ENCODE peak calls at places on chromosomes 13 and 19, in nine cellular contexts. W is Peyer's patch, F is transverse colon, O is stomach, Y is uterus, P is adrenal gland, T is IMR-90, R is endothelial cell of umbilical vein, L is erythroblast. Z is an unnamed sample.

GRCh38 chr13:44735806-44736205 is 159.7 kb upstream of the TSC22D1 start:
- DNase-seq in W (no peak), R (no peak), F (no peak), Y (no peak), T (no peak), P (no peak), L (no peak), O (peak), Z (no peak)

GRCh38 chr13:99191336-99191899 is 9.2 kb upstream of the UBAC2 start:
- DNase-seq in T (no peak), Y (no peak), F (no peak), W (no peak), O (no peak), R (no peak), L (no peak), P (no peak), Z (no peak)

GRCh38 chr13:114067381-114067885 is 65.0 kb downstream of the RASA3 start:
- DNase-seq in O (no peak), P (no peak), T (peak), R (no peak), F (no peak), L (no peak), W (no peak), Y (no peak), Z (no peak)

GRCh38 chr13:31947105-31947504 is 84.5 kb upstream of the FRY start:
- DNase-seq in W (no peak), L (no peak), T (no peak), R (no peak), P (no peak), Y (no peak), F (no peak), O (no peak), Z (no peak)

GRCh38 chr19:14433454-14434156 is 499 bp downstream of the PKN1 start:
- DNase-seq in O (peak), P (no peak), F (peak), W (peak), R (peak), T (no peak), Y (peak), L (peak), Z (no peak)

GRCh38 chr13:112716841-112717520 is 27.1 kb downstream of the ATP11A start:
- DNase-seq in Y (no peak), R (no peak), L (no peak), P (no peak), T (no peak), O (no peak), F (no peak), W (no peak), Z (no peak)

GRCh38 chr19:6423499-6424189 is 967 bp downstream of the KHSRP start:
- DNase-seq in W (no peak), L (peak), R (peak), Y (peak), F (peak), P (peak), T (peak), O (no peak), Z (peak)

GRCh38 chr13:46588019-46588418 is 35.0 kb downstream of the LRCH1 start:
- DNase-seq in L (no peak), P (no peak), Y (no peak), T (no peak), F (no peak), W (no peak), O (no peak), R (no peak), Z (no peak)

GRCh38 chr19:49290517-49290916 is 34.5 kb downstream of the SLC6A16 start:
- DNase-seq in Y (no peak), T (no peak), P (no peak), W (no peak), L (no peak), F (no peak), R (no peak), O (no peak), Z (no peak)

GRCh38 chr19:58554494-58555368 is at the start of gene CHMP2A:
- DNase-seq in Y (peak), T (peak), F (peak), W (peak), L (no peak), R (peak), O (peak), P (peak), Z (peak)

GRCh38 chr19:43767818-43768217 is 13.0 kb downstream of the KCNN4 start:
- DNase-seq in L (no peak), P (no peak), F (no peak), W (no peak), R (no peak), O (no peak), T (no peak), Y (no peak), Z (no peak)

GRCh38 chr13:92838786-92839185 is 387.8 kb upstream of the GPC6 start:
- DNase-seq in W (no peak), L (no peak), T (peak), R (no peak), P (no peak), O (no peak), F (no peak), Y (no peak), Z (peak)

GRCh38 chr13:63012016-63012415 is 1596.4 kb upstream of the PCDH20 start:
- DNase-seq in Y (no peak), L (no peak), O (no peak), R (no peak), T (no peak), W (no peak), P (no peak), F (no peak), Z (no peak)

GRCh38 chr13:27147530-27148170 is 24.0 kb downstream of the USP12 start:
- DNase-seq in O (no peak), P (no peak), F (no peak), L (no peak), Y (no peak), T (peak), W (no peak), R (no peak), Z (no peak)

GRCh38 chr13:97003071-97003470 is 8.8 kb upstream of the OXGR1 start:
- DNase-seq in T (no peak), Y (no peak), L (no peak), O (no peak), P (no peak), F (no peak), W (no peak), R (no peak), Z (no peak)

GRCh38 chr19:661427-662196 is 1.4 kb downstream of the RNF126 start:
- DNase-seq in O (peak), W (peak), P (peak), Y (no peak), F (peak), L (peak), T (no peak), R (no peak), Z (no peak)

GRCh38 chr19:45160870-45161714 is at the start of gene NKPD1:
- DNase-seq in O (peak), W (no peak), L (no peak), R (no peak), P (no peak), T (no peak), F (peak), Y (no peak), Z (no peak)

GRCh38 chr19:33344210-33344609 is 29.3 kb upstream of the CEBPG start:
- DNase-seq in P (no peak), O (no peak), T (no peak), F (no peak), W (no peak), Y (peak), R (no peak), L (no peak), Z (no peak)

GRCh38 chr13:32530841-32531253 is 7.7 kb downstream of the N4BP2L2 start:
- DNase-seq in P (peak), O (no peak), L (peak), T (peak), W (no peak), R (peak), Y (no peak), F (no peak), Z (no peak)

GRCh38 chr13:33090755-33091454 is 74.7 kb downstream of the KL start:
- DNase-seq in O (no peak), R (peak), T (no peak), Y (no peak), W (no peak), F (no peak), L (no peak), P (no peak), Z (no peak)

GRCh38 chr13:43058318-43058674 is 34.9 kb downstream of the DNAJC15 start:
- DNase-seq in R (no peak), L (no peak), F (peak), P (peak), W (peak), T (peak), O (no peak), Y (no peak), Z (peak)

GRCh38 chr19:17125052-17125727 is 49.6 kb downstream of the MYO9B start:
- DNase-seq in Y (no peak), T (peak), L (no peak), F (no peak), W (no peak), R (no peak), P (no peak), O (no peak), Z (no peak)

GRCh38 chr19:33393286-33394005 is 19.9 kb downstream of the CEBPG start:
- DNase-seq in W (peak), Y (peak), L (no peak), T (no peak), O (no peak), R (no peak), P (no peak), F (no peak), Z (no peak)

GRCh38 chr19:48393559-48394330 is at the start of gene GRIN2D:
- DNase-seq in Y (no peak), P (no peak), F (peak), O (no peak), W (no peak), L (no peak), R (peak), T (peak), Z (no peak)

GRCh38 chr13:33490461-33491327 is 205.1 kb upstream of the STARD13 start:
- DNase-seq in W (no peak), P (no peak), Y (no peak), F (no peak), T (no peak), O (no peak), L (no peak), R (peak), Z (no peak)

GRCh38 chr13:74641586-74641985 is 507.4 kb upstream of the KLF12 start:
- DNase-seq in Y (no peak), F (no peak), L (no peak), W (no peak), P (no peak), T (peak), R (no peak), O (no peak), Z (no peak)

GRCh38 chr13:91126806-91127205 is 220.7 kb upstream of the MIR17HG start:
- DNase-seq in W (no peak), O (no peak), L (no peak), F (no peak), T (no peak), R (no peak), P (no peak), Y (no peak), Z (no peak)

GRCh38 chr19:52336976-52337375 is 933 bp downstream of the ZNF610 start:
- DNase-seq in Y (no peak), L (no peak), R (no peak), F (no peak), W (no peak), T (peak), P (no peak), O (no peak), Z (no peak)

GRCh38 chr19:35863018-35863417 is 5.4 kb upstream of the APLP1 start:
- DNase-seq in F (no peak), W (no peak), P (no peak), L (no peak), R (no peak), O (no peak), Y (no peak), T (no peak), Z (no peak)

GRCh38 chr19:48123907-48124675 is 13.5 kb upstream of the PLA2G4C start:
- DNase-seq in R (peak), L (no peak), Y (no peak), W (no peak), P (no peak), O (no peak), F (no peak), T (peak), Z (peak)

GRCh38 chr13:99662678-99663077 is 161.4 kb downstream of the TM9SF2 start:
- DNase-seq in Y (no peak), T (no peak), F (no peak), W (no peak), O (no peak), L (no peak), P (no peak), R (no peak), Z (no peak)

GRCh38 chr13:20192470-20193141 is at the start of gene GJB2:
- DNase-seq in R (no peak), Y (no peak), O (peak), T (no peak), F (peak), W (peak), P (no peak), L (no peak), Z (no peak)

GRCh38 chr19:2237869-2238153 is 1.2 kb downstream of the SF3A2 start:
- DNase-seq in W (no peak), P (no peak), O (no peak), R (no peak), T (no peak), L (no peak), Y (no peak), F (no peak), Z (no peak)

GRCh38 chr19:2235396-2236284 is 489 bp downstream of the PLEKHJ1 start:
- DNase-seq in F (peak), T (no peak), W (peak), R (no peak), P (peak), L (no peak), O (peak), Y (no peak), Z (no peak)

GRCh38 chr19:2235026-2235395 is 1.1 kb downstream of the PLEKHJ1 start:
- DNase-seq in F (no peak), P (no peak), Y (no peak), T (no peak), W (no peak), O (no peak), R (no peak), L (no peak), Z (no peak)

GRCh38 chr19:2237051-2237868 is 636 bp downstream of the SF3A2 start:
- DNase-seq in F (no peak), T (no peak), L (peak), P (no peak), O (no peak), W (no peak), R (no peak), Y (no peak), Z (no peak)

GRCh38 chr19:2236285-2237050 is at the start of the genes PLEKHJ1 and SF3A2:
- DNase-seq in P (peak), L (peak), Y (peak), F (peak), R (peak), W (peak), T (peak), O (peak), Z (peak)
- TF ChIP-seq POLR2A in P (peak), L (peak), Y (peak), F (peak), R (peak), W (peak), T (peak), O (no peak), Z (peak)

DNA sequence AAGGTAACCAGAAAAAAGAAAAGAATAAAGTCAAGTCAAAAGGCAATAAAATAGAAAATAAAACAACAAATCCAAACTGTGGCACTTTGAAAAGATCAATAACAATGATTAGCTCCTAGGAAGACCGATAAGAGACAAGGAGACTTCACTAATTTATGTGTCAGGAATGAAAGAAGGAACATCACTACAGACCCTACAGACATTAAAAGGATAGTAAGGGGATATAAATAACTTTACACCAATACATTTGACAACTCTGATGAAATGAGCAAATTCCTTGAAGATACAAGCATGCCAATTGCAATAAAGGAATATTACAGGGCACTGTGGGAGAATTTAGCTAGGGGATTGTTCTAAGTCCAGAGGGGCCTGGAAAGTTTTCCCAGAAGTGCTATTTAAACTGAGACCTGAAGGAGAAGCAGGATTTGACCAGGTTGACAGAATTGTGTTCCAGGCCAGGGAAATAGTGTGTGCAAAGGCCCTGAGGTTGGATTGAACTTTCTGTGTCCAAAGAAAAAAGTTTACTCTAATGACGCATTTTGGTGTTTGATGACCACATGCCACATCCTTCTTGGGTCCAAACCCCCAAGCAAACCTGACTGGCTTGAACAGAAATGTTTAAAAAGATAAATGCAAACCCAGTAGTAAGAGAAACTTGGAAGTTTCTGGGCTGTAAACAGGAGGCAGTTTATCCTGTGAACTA is 1.6 kb upstream of the C19orf38 start:
- DNase-seq in T (no peak), P (no peak), O (no peak), Y (no peak), W (no peak), L (no peak), R (no peak), F (no peak), Z (no peak)
- TF ChIP-seq POLR2A in T (no peak), P (no peak), O (no peak), Y (no peak), W (no peak), L (no peak), R (no peak), F (no peak), Z (no peak)

GRCh38 chr19:2328401-2329161 is at the start of the genes LSM7 and SPPL2B:
- DNase-seq in O (peak), Y (peak), P (peak), R (peak), T (peak), W (peak), F (peak), L (peak), Z (peak)
- TF ChIP-seq POLR2A in O (no peak), Y (peak), P (peak), R (peak), T (peak), W (peak), F (peak), L (peak), Z (peak)

DNA sequence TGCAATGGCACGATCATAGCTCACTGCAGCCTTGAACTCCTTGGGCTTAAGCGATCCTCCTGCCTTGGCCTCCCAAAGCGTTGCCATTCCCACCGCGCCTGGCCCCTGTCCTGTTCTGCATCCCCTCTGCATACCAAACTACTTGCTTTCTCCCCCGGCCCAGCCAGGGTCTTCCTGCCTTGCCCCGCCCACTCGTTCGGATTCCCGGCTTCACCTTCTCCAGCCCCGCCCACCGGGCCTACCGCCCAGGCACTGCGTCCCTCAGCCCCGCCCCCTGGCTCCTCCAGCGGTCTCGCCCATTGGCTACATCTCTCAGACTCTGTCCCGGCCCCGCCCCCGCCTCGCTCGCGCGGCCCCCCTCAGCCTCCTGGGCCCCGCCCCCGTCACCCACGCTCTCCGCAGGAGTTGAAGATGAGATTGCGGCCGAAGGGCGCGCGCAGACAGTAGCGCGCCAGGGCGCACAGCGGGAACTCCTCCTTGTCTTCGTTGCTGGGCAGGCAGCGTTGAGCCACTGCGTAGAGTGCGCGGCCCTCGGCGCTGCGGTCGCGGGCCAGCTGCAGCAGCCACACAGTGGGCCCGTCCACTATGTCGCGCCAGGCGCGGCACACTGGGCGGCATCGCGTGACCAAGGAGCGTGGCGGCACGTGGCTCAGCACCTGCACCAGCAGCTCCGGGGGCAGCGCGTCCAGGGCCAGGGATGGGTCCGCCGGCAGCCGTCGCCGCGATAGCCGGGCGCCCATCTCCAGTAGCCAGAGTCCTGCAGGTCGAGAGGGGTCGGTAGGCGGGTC is 19.0 kb downstream of the MRPS12 start:
- DNase-seq in W (peak), L (peak), F (peak), P (peak), R (peak), O (peak), Y (peak), T (peak), Z (no peak)
- TF ChIP-seq POLR2A in W (no peak), L (no peak), F (no peak), P (no peak), R (no peak), O (no peak), Y (no peak), T (no peak), Z (no peak)

GRCh38 chr19:18469245-18470107 is 31.5 kb upstream of the ISYNA1 start:
- DNase-seq in R (peak), F (peak), T (peak), L (peak), O (peak), P (peak), W (peak), Y (peak), Z (peak)
- TF ChIP-seq POLR2A in R (no peak), F (no peak), T (no peak), L (no peak), O (no peak), P (no peak), W (no peak), Y (no peak), Z (no peak)